ENCODE peak calls at places on chromosomes 6 and 20, in nine cellular contexts. L is CD8-positive, alpha-beta T cell; N is cardiac fibroblast; E is body of pancreas; T is BE2C; C is GM06990; S is heart right ventricle; D is thoracic aorta; I is tibial nerve. Q is an unnamed sample.

GRCh38 chr6:77457720-77458349 is 5.5 kb downstream of the HTR1B start:
- DNase-seq in L (peak; percentile 22), N (peak; percentile 96), E (peak; percentile 79), T (peak; percentile 84), C (no peak), S (peak; percentile 39), D (peak; percentile 68), I (peak; percentile 56), Q (peak; percentile 92)

GRCh38 chr20:50172347-50173013 is 18.1 kb upstream of the CEBPB start:
- DNase-seq in L (no peak), N (peak; percentile 89), E (peak; percentile 84), T (peak; percentile 83), C (no peak), S (peak; percentile 93), D (no peak), I (peak; percentile 73), Q (peak; percentile 56)

GRCh38 chr6:827431-827830 is 134.5 kb upstream of the EXOC2 start:
- DNase-seq in L (no peak), N (no peak), E (no peak), T (no peak), C (peak; percentile 37), S (no peak), D (no peak), I (no peak), Q (no peak)

GRCh38 chr6:2222275-2222842 is 23.0 kb downstream of the GMDS start:
- DNase-seq in L (no peak), N (no peak), E (no peak), T (no peak), C (no peak), S (no peak), D (no peak), I (no peak), Q (peak; percentile 50)

GRCh38 chr20:20499469-20499868 is 131.6 kb downstream of the INSM1 start:
- DNase-seq in L (no peak), N (no peak), E (no peak), T (no peak), C (no peak), S (no peak), D (no peak), I (no peak), Q (no peak)

GRCh38 chr6:26019261-26019845 is 56.8 kb downstream of the TRIM38 start:
- DNase-seq in L (no peak), N (no peak), E (peak; percentile 31), T (peak; percentile 7), C (no peak), S (no peak), D (no peak), I (no peak), Q (peak; percentile 35)

GRCh38 chr20:35462351-35462750 is 7.0 kb downstream of the CEP250 start:
- DNase-seq in L (no peak), N (no peak), E (no peak), T (peak; percentile 74), C (no peak), S (no peak), D (no peak), I (no peak), Q (no peak)

GRCh38 chr6:15523679-15524630 is 138.9 kb downstream of the DTNBP1 start:
- DNase-seq in L (no peak), N (no peak), E (no peak), T (no peak), C (no peak), S (no peak), D (no peak), I (no peak), Q (no peak)

GRCh38 chr6:1832844-1833787 is 223.4 kb downstream of the FOXC1 start:
- DNase-seq in L (no peak), N (peak; percentile 63), E (peak; percentile 64), T (peak; percentile 54), C (no peak), S (peak; percentile 63), D (no peak), I (peak; percentile 27), Q (peak; percentile 11)

GRCh38 chr20:23147964-23148720 is 62.0 kb upstream of the CD93 start:
- DNase-seq in L (no peak), N (peak; percentile 56), E (no peak), T (no peak), C (peak; percentile 73), S (no peak), D (peak; percentile 76), I (no peak), Q (peak; percentile 74)

GRCh38 chr6:42133926-42134325 is 8.5 kb downstream of the C6orf132 start:
- DNase-seq in L (no peak), N (no peak), E (no peak), T (no peak), C (no peak), S (no peak), D (no peak), I (no peak), Q (no peak)

GRCh38 chr6:45961125-45961524 is 54.5 kb downstream of the CLIC5 start:
- DNase-seq in L (no peak), N (peak; percentile 74), E (no peak), T (no peak), C (no peak), S (no peak), D (no peak), I (no peak), Q (no peak)

GRCh38 chr20:37816003-37816402 is 86.9 kb upstream of the VSTM2L start:
- DNase-seq in L (no peak), N (no peak), E (no peak), T (no peak), C (no peak), S (no peak), D (no peak), I (no peak), Q (no peak)

DNA sequence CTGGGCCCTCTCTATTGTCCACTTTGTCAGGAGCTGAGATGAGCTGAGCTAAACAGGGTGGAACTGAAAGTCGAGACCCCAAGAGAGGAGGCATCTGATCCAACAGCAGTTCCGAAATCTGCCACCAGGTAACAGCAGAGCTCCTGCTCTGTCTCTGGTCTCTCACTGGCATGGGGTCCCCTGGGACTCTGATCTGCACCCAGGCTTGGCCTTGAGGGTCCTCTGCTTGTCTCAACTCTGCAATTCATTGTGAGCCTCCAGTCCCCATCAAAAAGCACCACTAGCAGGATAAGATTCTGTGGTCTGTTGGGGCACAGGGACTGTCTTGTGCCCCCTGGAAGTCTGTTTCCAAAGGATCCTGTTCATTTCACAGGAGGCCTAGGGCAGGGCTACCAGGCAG is 62.5 kb upstream of the TOP1 start:
- DNase-seq in L (no peak), N (no peak), E (no peak), T (peak; percentile 54), C (no peak), S (no peak), D (no peak), I (no peak), Q (no peak)
- TF ChIP-seq CTCF in L (no peak), N (peak; percentile 40), E (no peak), T (peak; percentile 57), C (peak; percentile 36), S (no peak), D (peak; percentile 28), I (no peak), Q (peak; percentile 44)

GRCh38 chr6:112298816-112299281 is 44.5 kb upstream of the LAMA4 start:
- DNase-seq in L (no peak), N (peak; percentile 74), E (no peak), T (no peak), C (no peak), S (no peak), D (no peak), I (no peak), Q (peak; percentile 87)
- H3K4me3 ChIP-seq in L (no peak overlapping the region), N (no peak overlapping the region), E (no peak overlapping the region), T (no peak overlapping the region), C (no peak overlapping the region), S (no peak overlapping the region), D (no peak overlapping the region), I (no peak overlapping the region), Q (no peak overlapping the region)

GRCh38 chr6:17585766-17586502 is 14.2 kb upstream of the FAM8A1 start:
- DNase-seq in L (no peak), N (no peak), E (no peak), T (no peak), C (no peak), S (no peak), D (no peak), I (no peak), Q (peak; percentile 53)
- TF ChIP-seq CTCF in L (no peak), N (peak; percentile 19), E (peak; percentile 23), T (no peak), C (peak; percentile 13), S (no peak), D (no peak), I (no peak), Q (peak; percentile 41)

DNA sequence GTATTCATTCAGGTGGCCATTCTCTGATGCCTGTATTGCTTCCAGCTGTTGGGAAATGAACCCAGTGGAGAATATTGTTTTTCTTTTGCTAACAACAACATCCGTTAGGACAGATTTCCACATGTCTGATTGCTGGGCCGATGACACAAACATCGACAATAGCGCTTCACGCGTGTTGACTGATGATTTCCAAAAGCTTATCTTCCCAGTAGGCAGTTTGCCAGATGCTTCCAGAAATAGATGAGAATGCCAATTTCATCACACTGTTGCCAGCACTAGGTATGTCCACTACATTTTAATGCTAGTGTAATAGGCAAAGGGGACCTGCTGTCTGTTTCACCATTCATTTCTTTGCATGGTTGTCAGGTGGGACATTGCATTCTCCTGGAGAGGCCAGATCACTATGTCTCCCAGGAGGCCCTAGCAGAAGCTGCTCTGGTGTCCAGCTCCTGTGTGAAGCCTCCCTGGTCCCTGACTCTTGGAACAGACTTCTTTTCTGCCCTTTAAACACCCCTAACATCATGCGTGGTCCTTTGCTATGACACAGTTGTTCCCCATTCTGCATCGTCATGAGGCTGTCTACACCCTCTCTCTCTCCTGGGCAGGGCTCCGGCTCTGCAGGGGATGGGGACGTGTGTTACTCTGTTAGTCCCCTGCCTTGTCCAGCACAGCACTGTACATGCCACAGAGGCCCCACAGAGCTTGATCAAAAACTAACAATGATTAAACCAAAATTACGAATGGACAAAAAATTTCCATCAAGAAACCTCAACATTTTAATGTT is 181.6 kb downstream of the CDH26 start:
- DNase-seq in L (no peak), N (no peak), E (no peak), T (no peak), C (no peak), S (no peak), D (no peak), I (no peak), Q (peak; percentile 32)
- H3K4me3 ChIP-seq in L (no peak overlapping the region), N (no peak overlapping the region), E (no peak overlapping the region), T (no peak overlapping the region), C (no peak overlapping the region), S (no peak overlapping the region), D (no peak overlapping the region), I (no peak overlapping the region), Q (no peak overlapping the region)

Q was measured in epithelial cell of esophagus.